ENCODE peak calls at places on chromosomes 7 and 10, in four cellular contexts. O, N, I and S are unnamed samples.

GRCh38 chr10:59373071-59373470 is 10.7 kb upstream of the FAM13C start:
- DNase-seq in I (no peak), N (no peak), O (peak; percentile 71), S (no peak)

GRCh38 chr7:134705716-134706115 is 59.1 kb downstream of the BPGM start:
- DNase-seq in O (no peak), N (no peak), I (no peak), S (no peak)

GRCh38 chr7:22860337-22860736 is 37.7 kb upstream of the TOMM7 start:
- DNase-seq in I (no peak), N (no peak), O (no peak), S (no peak)

GRCh38 chr10:127577878-127578627 is 28.9 kb downstream of the NPS start:
- DNase-seq in I (no peak), O (no peak), N (no peak), S (no peak)

GRCh38 chr10:1420663-1421362 is 316.5 kb downstream of the ADARB2 start:
- DNase-seq in O (peak; percentile 49), N (no peak), I (peak; percentile 40), S (no peak)

GRCh38 chr10:110783509-110784103 is 88.1 kb upstream of the PDCD4 start:
- DNase-seq in I (no peak), O (peak; percentile 52), N (no peak), S (no peak)

GRCh38 chr7:17971392-17971791 is 31.1 kb upstream of the SNX13 start:
- DNase-seq in N (peak; percentile 32), O (no peak), I (peak; percentile 41), S (no peak)

GRCh38 chr10:26881600-26882331 is 21.0 kb upstream of the ABI1 start:
- DNase-seq in N (peak; percentile 76), O (peak; percentile 20), I (peak; percentile 67), S (peak; percentile 65)

GRCh38 chr10:92699518-92700272 is 9.9 kb downstream of the HHEX start:
- DNase-seq in O (peak; percentile 14), N (peak; percentile 50), I (peak; percentile 56), S (peak; percentile 15)

GRCh38 chr10:46228076-46229071 is 58.4 kb upstream of the ANTXRL start:
- DNase-seq in I (peak; percentile 68), O (peak; percentile 68), N (peak; percentile 63), S (peak; percentile 71)

GRCh38 chr7:33590902-33591301 is 314.4 kb upstream of the BMPER start:
- DNase-seq in N (peak; percentile 45), I (peak; percentile 93), O (peak; percentile 33), S (peak; percentile 30)

GRCh38 chr10:73759512-73760115 is 15.4 kb downstream of the SEC24C start:
- DNase-seq in I (peak; percentile 67), N (no peak), O (no peak), S (no peak)

GRCh38 chr7:37984775-37985390 is 64.4 kb downstream of the EPDR1 start:
- DNase-seq in I (no peak), O (no peak), N (no peak), S (no peak)

GRCh38 chr7:1419688-1420087 is 39.6 kb downstream of the MICALL2 start:
- DNase-seq in N (no peak), O (no peak), I (no peak), S (no peak)

GRCh38 chr7:101626069-101626671 is 2.9 kb downstream of the MYL10 start:
- DNase-seq in I (no peak), O (no peak), N (no peak), S (no peak)

GRCh38 chr10:76615049-76615448 is 1022.6 kb downstream of the KCNMA1 start:
- DNase-seq in N (no peak), O (no peak), I (no peak), S (no peak)

GRCh38 chr10:29324220-29324831 is 35.5 kb downstream of the LYZL1 start:
- DNase-seq in I (no peak), O (peak; percentile 76), N (peak; percentile 63), S (no peak)

GRCh38 chr7:7109934-7110333 is 72.4 kb upstream of the C1GALT1 start:
- DNase-seq in N (no peak), O (no peak), I (no peak), S (no peak)

GRCh38 chr10:114746531-114746930 is 75.0 kb upstream of the FHIP2A start:
- DNase-seq in N (no peak), I (no peak), O (no peak), S (no peak)

GRCh38 chr10:102918817-102919236 is 733 bp downstream of the CNNM2 start:
- DNase-seq in I (no peak), N (no peak), O (no peak), S (no peak)

GRCh38 chr10:95176101-95176500 is 17.9 kb upstream of the ACSM6 start:
- DNase-seq in N (no peak), O (no peak), I (no peak), S (no peak)
- TF ChIP-seq CTCF in N (no peak), O (no peak), I (peak; percentile 29), S (no peak)

DNA sequence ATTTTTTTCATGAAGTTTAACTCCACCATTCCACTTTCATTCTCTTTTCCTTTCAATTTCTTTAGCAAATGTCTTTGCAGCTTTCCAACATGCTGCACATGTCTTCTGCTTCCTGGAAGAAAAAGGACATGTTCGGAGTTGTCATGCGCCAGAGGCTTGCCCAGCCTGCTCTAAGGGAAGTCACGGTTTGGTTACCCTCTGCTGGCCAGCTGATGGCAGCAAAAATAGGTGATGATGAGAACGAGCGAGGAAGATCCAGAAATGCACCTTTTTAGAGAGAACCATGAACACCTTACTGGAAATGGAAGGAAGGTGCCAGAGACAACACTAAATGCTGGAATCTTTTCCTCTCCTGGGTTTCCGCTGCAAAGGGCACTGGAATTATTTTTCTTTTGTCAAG is 4.9 kb upstream of the ZSCAN21 start:
- DNase-seq in N (no peak), O (no peak), I (peak; percentile 44), S (no peak)
- TF ChIP-seq CTCF in N (no peak), O (peak; percentile 15), I (peak; percentile 50), S (no peak)

GRCh38 chr10:90440870-90441269 is 417.0 kb downstream of the HTR7 start:
- DNase-seq in N (no peak), O (no peak), I (no peak), S (no peak)

GRCh38 chr10:90443342-90443741 is 414.5 kb downstream of the HTR7 start:
- DNase-seq in O (no peak), N (no peak), I (no peak), S (no peak)

GRCh38 chr10:90432891-90433290 is 424.9 kb downstream of the HTR7 start:
- DNase-seq in I (no peak), O (no peak), N (no peak), S (no peak)

GRCh38 chr10:90435296-90435695 is 422.5 kb downstream of the HTR7 start:
- DNase-seq in N (no peak), O (no peak), I (no peak), S (no peak)

DNA sequence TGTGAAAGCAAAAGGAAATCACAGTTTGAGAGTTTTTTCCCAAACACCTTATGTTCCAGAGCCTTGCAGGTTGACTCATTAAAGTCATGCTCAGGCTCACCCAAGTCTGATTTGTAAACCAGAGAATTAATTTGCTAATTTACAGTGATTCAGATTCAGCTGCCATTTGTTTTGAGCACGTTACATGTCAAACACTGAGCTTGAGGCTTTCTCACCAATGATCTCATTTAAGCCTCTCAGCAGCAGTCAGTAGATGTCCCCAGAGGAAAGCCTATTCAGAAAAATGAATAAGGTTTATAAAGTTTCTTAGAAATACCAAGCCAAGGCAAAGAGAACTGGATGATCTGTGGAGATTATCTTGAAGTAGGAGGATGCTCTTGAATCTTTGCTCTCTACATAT is 420.4 kb downstream of the HTR7 start:
- DNase-seq in I (no peak), O (no peak), N (peak; percentile 39), S (no peak)
- TF ChIP-seq CTCF in I (no peak), O (peak; percentile 32), N (no peak), S (no peak)

GRCh38 chr10:63935705-63936104 is 414.5 kb downstream of the REEP3 start:
- DNase-seq in O (no peak), I (peak; percentile 56), N (no peak), S (no peak)
- TF ChIP-seq CTCF in O (no peak), I (peak; percentile 64), N (no peak), S (peak; percentile 11)

DNA sequence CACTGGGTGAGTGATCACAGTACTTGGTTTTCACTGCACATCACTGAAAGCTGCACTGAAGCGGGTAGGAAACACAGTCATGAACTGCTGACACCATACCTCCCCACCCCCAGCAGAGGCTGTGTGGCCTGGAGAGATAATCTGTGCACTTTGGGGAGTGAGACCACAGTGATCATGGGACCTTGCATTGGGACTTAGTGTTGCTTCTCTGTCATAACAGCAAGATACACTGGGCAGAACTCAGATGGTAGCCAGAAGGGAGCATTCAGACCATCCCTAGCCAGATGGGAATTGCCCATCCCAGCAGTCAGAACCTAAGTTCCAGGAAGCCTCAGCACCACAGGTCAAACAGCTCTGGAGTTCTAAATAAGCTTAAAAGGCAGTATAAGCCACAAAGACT is 346.4 kb upstream of the TMEM229A start:
- DNase-seq in O (no peak), N (no peak), I (no peak), S (no peak)
- TF ChIP-seq CTCF in O (no peak), N (no peak), I (no peak), S (no peak)

GRCh38 chr7:102874966-102875365 is 37.8 kb upstream of the LRRC17 start:
- DNase-seq in N (no peak), I (peak; percentile 35), O (no peak), S (no peak)

GRCh38 chr7:102874166-102874829 is 38.5 kb upstream of the LRRC17 start:
- DNase-seq in O (peak; percentile 90), I (peak; percentile 89), N (peak; percentile 95), S (peak; percentile 72)

GRCh38 chr7:102873470-102874165 is 39.2 kb upstream of the LRRC17 start:
- DNase-seq in O (no peak), I (no peak), N (no peak), S (no peak)

GRCh38 chr7:102872460-102872859 is 40.3 kb upstream of the LRRC17 start:
- DNase-seq in N (peak; percentile 99), I (peak; percentile 80), O (peak; percentile 98), S (peak; percentile 92)

GRCh38 chr7:102875700-102876192 is 37.1 kb upstream of the LRRC17 start:
- DNase-seq in N (peak; percentile 99), I (peak; percentile 97), O (peak; percentile 99), S (peak; percentile 99)
- TF ChIP-seq CTCF in N (no peak), I (no peak), O (peak; percentile 36), S (peak; percentile 37)